ENCODE peak calls at places on chromosomes 12 and 14, in nine cellular contexts. R, H, Y, N, E, D, M, X and F are unnamed samples.

GRCh38 chr12:81255947-81256346 is 178.1 kb downstream of the ACSS3 start:
- DNase-seq in R (no peak), E (no peak), M (no peak), N (no peak), Y (no peak), X (peak), H (no peak), D (no peak), F (no peak)

GRCh38 chr14:105941226-105942166 is 415.1 kb downstream of the TMEM121 start:
- DNase-seq in M (no peak), R (no peak), E (no peak), H (no peak), D (peak), N (no peak), X (no peak), Y (no peak), F (no peak)

GRCh38 chr12:82835217-82835616 is 148.5 kb downstream of the TMTC2 start:
- DNase-seq in D (no peak), H (no peak), Y (no peak), M (no peak), N (no peak), R (no peak), E (no peak), X (no peak), F (no peak)

GRCh38 chr14:100892496-100893227 is 10.9 kb downstream of the RTL1 start:
- DNase-seq in R (no peak), E (no peak), Y (no peak), D (peak), H (no peak), X (no peak), N (no peak), M (no peak), F (no peak)

GRCh38 chr12:22318122-22318737 is 16.3 kb downstream of the ST8SIA1 start:
- DNase-seq in X (no peak), D (no peak), N (no peak), H (no peak), R (no peak), E (no peak), M (no peak), Y (no peak), F (no peak)

GRCh38 chr12:110917467-110917866 is 2.9 kb downstream of the MYL2 start:
- DNase-seq in M (no peak), X (peak), H (no peak), D (no peak), E (no peak), Y (no peak), R (no peak), N (no peak), F (no peak)

GRCh38 chr14:95577067-95577800 is 42.4 kb downstream of the GLRX5 start:
- DNase-seq in M (no peak), N (no peak), Y (no peak), X (no peak), H (no peak), E (no peak), D (no peak), R (no peak), F (no peak)

GRCh38 chr12:6200266-6201198 is at the start of gene CD9:
- DNase-seq in E (no peak), M (peak), Y (peak), R (no peak), N (peak), D (peak), H (peak), X (peak), F (peak)

GRCh38 chr12:7731499-7731898 is 15.7 kb downstream of the CLEC4C start:
- DNase-seq in R (no peak), E (no peak), Y (no peak), D (no peak), H (no peak), N (no peak), X (no peak), M (no peak), F (no peak)

GRCh38 chr12:55830601-55831406 is 1.4 kb upstream of the DNAJC14 start:
- DNase-seq in N (peak), R (no peak), H (peak), M (peak), D (peak), X (peak), E (peak), Y (peak), F (peak)

GRCh38 chr14:98931911-98932310 is 340.1 kb downstream of the BCL11B start:
- DNase-seq in H (peak), M (no peak), Y (no peak), X (no peak), R (no peak), N (no peak), E (no peak), D (no peak), F (no peak)

GRCh38 chr12:65886996-65887395 is 62.7 kb downstream of the HMGA2 start:
- DNase-seq in R (no peak), Y (no peak), M (no peak), N (no peak), X (no peak), D (no peak), E (no peak), H (no peak), F (no peak)

GRCh38 chr12:57454566-57455373 is at the start of gene INHBE:
- DNase-seq in X (peak), H (no peak), Y (no peak), M (no peak), E (no peak), N (peak), D (no peak), R (no peak), F (no peak)

GRCh38 chr12:43653289-43653915 is 101.4 kb upstream of the ADAMTS20 start:
- DNase-seq in X (no peak), D (no peak), M (no peak), E (no peak), R (no peak), Y (no peak), N (no peak), H (no peak), F (no peak)

GRCh38 chr12:6212086-6212485 is 11.9 kb downstream of the CD9 start:
- DNase-seq in N (no peak), Y (no peak), R (no peak), D (no peak), E (no peak), X (no peak), H (no peak), M (no peak), F (no peak)

GRCh38 chr14:51789631-51790030 is 70.8 kb upstream of the GNG2 start:
- DNase-seq in H (no peak), D (no peak), N (no peak), R (no peak), X (no peak), M (no peak), Y (no peak), E (no peak), F (no peak)

GRCh38 chr14:25537846-25538455 is 488.0 kb upstream of the STXBP6 start:
- DNase-seq in M (no peak), X (peak), N (no peak), H (no peak), R (no peak), D (no peak), Y (peak), E (peak), F (peak)

GRCh38 chr12:6465467-6466183 is 4.9 kb downstream of the VAMP1 start:
- DNase-seq in H (peak), X (peak), N (no peak), Y (no peak), M (peak), R (no peak), E (peak), D (peak), F (no peak)

GRCh38 chr14:38548091-38548490 is 292.2 kb upstream of the CLEC14A start:
- DNase-seq in N (no peak), R (no peak), D (no peak), E (no peak), M (no peak), Y (no peak), H (no peak), X (no peak), F (no peak)

GRCh38 chr14:72745991-72746980 is 147.6 kb downstream of the DPF3 start:
- DNase-seq in E (no peak), Y (no peak), M (no peak), D (no peak), X (no peak), R (no peak), N (peak), H (no peak), F (no peak)

GRCh38 chr12:96219700-96220206 is 25.6 kb downstream of the ELK3 start:
- DNase-seq in N (no peak), E (no peak), M (no peak), X (peak), Y (no peak), R (no peak), H (no peak), D (no peak), F (no peak)

GRCh38 chr12:41288188-41288811 is 100.2 kb downstream of the PDZRN4 start:
- DNase-seq in E (no peak), N (no peak), Y (no peak), X (no peak), M (no peak), D (no peak), R (no peak), H (no peak), F (no peak)

GRCh38 chr12:69998922-69999321 is 173.9 kb downstream of the MYRFL start:
- DNase-seq in R (no peak), Y (no peak), N (no peak), D (no peak), E (no peak), H (no peak), M (no peak), X (no peak), F (no peak)

GRCh38 chr12:132776816-132777568 is 15.4 kb upstream of the ANKLE2 start:
- DNase-seq in H (no peak), Y (no peak), N (peak), M (peak), E (no peak), D (peak), X (no peak), R (no peak), F (no peak)

GRCh38 chr12:113766880-113767878 is 198.9 kb downstream of the RBM19 start:
- DNase-seq in X (peak), H (no peak), R (no peak), N (no peak), E (no peak), D (no peak), Y (no peak), M (no peak), F (no peak)

GRCh38 chr14:70726651-70727375 is 82.5 kb downstream of the MAP3K9 start:
- DNase-seq in H (no peak), R (no peak), M (no peak), E (no peak), Y (no peak), X (no peak), D (no peak), N (no peak), F (no peak)

GRCh38 chr14:103008126-103008525 is 49.2 kb downstream of the CDC42BPB start:
- DNase-seq in N (no peak), R (no peak), D (no peak), M (no peak), H (no peak), X (no peak), E (no peak), Y (no peak), F (no peak)
- H3K27ac ChIP-seq in N (peak), R (no peak), D (no peak), M (peak), H (no peak), X (peak), E (no peak), Y (no peak), F (peak)

GRCh38 chr14:50319721-50320120 is 7.6 kb downstream of the DMAC2L start:
- DNase-seq in Y (no peak), X (no peak), H (no peak), R (no peak), E (no peak), M (no peak), N (no peak), D (no peak), F (no peak)
- H3K27ac ChIP-seq in Y (no peak), X (no peak), H (no peak), R (peak), E (no peak), M (no peak), N (peak), D (no peak), F (no peak)

DNA sequence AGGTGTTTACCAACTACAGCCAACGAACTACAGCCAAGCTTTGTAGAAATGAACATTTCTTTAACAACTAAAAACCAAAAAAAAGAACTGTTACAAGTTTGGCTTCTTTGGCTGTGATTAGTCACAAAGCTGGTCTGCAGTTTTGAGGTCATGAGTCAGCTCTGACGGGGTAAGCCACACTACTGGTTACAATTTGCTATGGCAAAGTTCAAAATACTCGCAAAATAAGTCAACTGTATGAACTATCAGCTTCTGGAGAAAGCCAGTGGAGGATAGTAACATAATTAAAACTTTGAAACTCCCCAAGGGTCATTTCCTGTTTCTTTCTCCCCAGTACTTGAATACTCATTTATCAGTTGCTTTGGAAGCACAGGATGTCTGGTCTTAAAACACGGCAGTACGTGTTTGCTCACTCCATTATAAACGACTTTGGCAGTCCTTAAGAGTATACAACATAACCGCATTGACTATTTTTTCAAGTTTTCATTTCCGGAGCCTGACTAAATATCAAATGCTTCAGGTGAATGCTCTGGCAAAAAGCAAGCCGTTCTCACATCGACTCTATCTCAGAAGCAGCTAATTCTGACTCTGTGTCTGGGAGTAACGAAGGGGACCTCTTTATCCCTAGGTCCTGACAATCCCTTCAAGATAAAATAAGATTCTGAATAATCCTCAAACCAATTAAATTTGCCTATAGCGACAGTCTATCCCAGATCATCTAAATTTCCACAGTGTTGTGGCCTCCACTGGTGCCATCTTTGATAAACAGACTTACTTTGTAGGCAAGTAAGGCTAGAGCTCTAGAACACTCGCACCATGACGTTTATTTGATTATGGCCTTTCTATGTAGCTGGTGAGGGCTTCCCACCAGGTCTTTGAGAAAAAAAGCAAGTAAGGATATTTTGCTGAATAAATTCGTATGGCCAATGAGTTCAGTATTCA is 10.6 kb downstream of the PHLDA1 start:
- DNase-seq in N (no peak), Y (no peak), X (no peak), E (peak), D (no peak), M (no peak), R (no peak), H (peak), F (no peak)
- H3K27ac ChIP-seq in N (no peak), Y (no peak), X (no peak), E (no peak), D (peak), M (peak), R (no peak), H (peak), F (no peak)

DNA sequence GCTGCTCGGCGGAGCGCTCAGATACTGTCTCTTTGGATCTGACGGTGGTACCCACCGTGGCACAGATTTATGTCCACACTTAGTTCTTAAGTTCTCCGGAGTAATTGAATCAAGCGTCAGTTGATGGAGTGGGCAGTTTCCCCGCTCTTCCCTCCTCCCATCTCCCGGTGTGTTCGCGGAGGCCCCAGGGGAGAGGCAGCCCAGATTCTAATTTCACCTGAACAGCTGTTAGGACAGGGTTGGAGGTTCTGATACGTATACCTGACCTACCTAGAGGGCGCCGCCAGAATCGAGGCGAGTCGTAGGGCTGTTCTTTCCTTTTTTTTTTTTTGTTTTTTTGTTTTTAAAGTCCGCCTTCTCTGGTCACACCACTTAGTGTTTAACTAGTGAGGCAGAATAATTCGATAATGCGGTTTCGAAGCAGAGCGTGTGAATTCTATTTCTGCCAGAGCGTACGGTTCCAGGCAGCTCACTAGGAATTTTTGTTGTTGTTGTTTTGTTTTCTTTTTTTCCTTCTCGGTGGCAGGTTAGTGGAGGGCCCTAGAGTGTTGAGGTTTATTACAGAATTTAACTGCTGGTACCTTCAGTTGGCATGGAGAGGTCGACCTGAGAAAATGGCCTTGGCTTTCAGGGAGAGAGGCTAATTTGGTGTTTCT is 22.3 kb upstream of the GNS start:
- DNase-seq in D (no peak), Y (peak), E (no peak), N (no peak), M (no peak), R (no peak), H (no peak), X (no peak), F (no peak)
- H3K27ac ChIP-seq in D (no peak), Y (peak), E (no peak), N (no peak), M (no peak), R (no peak), H (no peak), X (no peak), F (no peak)

GRCh38 chr14:65098586-65098985 is 3.7 kb downstream of the MAX start:
- DNase-seq in E (no peak), N (no peak), H (peak), D (no peak), M (no peak), Y (no peak), R (no peak), X (no peak), F (no peak)
- H3K27ac ChIP-seq in E (no peak), N (peak), H (peak), D (peak), M (peak), Y (no peak), R (peak), X (no peak), F (no peak)

DNA sequence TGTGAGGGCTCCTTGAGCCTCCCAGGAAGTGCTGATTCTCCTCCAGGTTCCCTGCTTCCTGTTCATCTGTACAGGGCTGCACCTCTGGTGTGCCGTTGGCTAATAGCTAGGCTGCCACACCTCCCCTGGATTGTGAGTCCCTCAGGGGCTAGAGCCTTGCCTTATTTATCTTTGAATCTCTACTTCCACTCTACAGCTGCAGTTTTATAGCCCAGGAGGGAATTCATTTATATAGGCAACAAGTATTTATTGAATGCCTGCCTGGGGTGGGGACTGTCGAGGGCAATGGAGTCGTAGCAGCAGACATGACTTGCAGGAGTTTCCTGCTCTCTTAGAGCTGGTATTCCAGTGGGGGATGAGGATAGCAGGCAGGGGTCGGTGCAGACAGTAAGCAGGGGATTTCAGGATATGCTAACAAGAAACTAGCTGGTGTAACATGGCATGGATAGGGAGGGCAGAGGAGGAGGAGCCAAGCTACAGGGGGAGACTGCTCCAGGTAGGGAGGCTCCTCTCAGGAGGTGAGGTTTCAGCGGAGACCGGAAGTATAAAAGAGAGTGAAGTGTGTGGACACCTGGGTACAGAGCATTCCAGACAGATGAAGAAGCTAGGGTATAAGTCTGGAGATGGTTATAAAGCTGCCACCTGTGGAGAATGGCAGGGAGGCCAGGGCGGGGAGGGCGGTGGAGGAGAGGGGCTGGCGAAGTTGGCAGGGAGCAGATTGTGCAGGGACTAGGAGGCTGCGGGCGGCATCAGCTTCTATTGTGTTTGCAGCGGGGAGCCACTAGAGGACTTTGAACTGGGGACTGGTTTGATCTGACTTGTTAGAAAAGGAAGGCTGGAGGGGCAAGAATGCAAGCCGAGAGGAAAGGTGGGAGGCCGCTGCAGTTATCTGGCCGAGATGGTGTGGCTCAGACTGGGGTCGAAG is 17.2 kb downstream of the USP30 start:
- DNase-seq in X (peak), M (no peak), R (no peak), H (no peak), Y (no peak), D (no peak), N (no peak), E (peak), F (no peak)
- H3K27ac ChIP-seq in X (peak), M (no peak), R (no peak), H (no peak), Y (no peak), D (no peak), N (no peak), E (peak), F (peak)

DNA sequence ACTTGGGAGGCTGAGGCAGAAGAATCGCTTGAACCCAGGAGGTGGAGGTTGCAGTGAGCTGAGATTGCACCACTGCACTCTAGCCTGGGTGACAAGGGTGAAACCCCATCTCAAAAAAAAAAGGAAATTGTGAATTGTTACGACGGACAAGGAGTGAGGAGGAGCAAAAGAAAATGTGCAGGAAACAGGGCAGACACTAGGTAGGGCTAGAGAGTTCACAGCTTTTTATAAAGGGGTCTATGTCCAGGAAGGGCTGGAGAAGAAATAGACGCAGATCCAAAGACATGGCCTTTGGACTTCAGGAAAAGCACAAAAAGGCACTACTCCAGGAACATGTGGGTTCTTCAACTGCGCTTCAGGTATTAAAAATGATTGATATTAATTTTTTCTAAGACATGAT is 34.4 kb downstream of the ATG14 start:
- DNase-seq in Y (no peak), H (no peak), R (no peak), X (no peak), D (no peak), E (no peak), N (no peak), M (no peak), F (no peak)
- H3K27ac ChIP-seq in Y (no peak), H (no peak), R (no peak), X (no peak), D (no peak), E (no peak), N (no peak), M (no peak), F (no peak)

GRCh38 chr12:109466305-109466704 is 10.8 kb downstream of the KCTD10 start:
- DNase-seq in H (no peak), D (no peak), N (no peak), M (no peak), Y (no peak), E (no peak), X (no peak), R (no peak), F (no peak)

GRCh38 chr12:109467978-109468676 is 9.0 kb downstream of the KCTD10 start:
- DNase-seq in N (no peak), M (no peak), E (no peak), R (no peak), H (no peak), X (peak), D (no peak), Y (no peak), F (no peak)

GRCh38 chr12:109469516-109469915 is 7.6 kb downstream of the KCTD10 start:
- DNase-seq in D (no peak), H (no peak), R (no peak), M (no peak), E (no peak), N (no peak), X (no peak), Y (no peak), F (no peak)

GRCh38 chr12:109464642-109465351 is 12.3 kb downstream of the KCTD10 start:
- DNase-seq in N (no peak), H (no peak), D (no peak), M (no peak), Y (no peak), X (no peak), R (no peak), E (no peak), F (no peak)

GRCh38 chr12:109466821-109467220 is 10.3 kb downstream of the KCTD10 start:
- DNase-seq in H (no peak), X (no peak), D (no peak), M (no peak), Y (no peak), E (no peak), R (no peak), N (no peak), F (no peak)
- H3K27ac ChIP-seq in H (no peak), X (no peak), D (peak), M (peak), Y (no peak), E (no peak), R (peak), N (peak), F (no peak)